ENCODE peak calls at places on chromosomes 3 and 15, in nine cellular contexts. F, P, A, Q, Y, S, G, N and V are unnamed samples.
A peak's percentile ranks its signal among the peaks of the same experiment; 100 is the strongest.

GRCh38 chr3:195137638-195138588 is 133.0 kb downstream of the XXYLT1 start:
- DNase-seq in Y (no peak), G (no peak), Q (no peak), A (no peak), N (no peak), F (no peak), P (no peak), S (no peak), V (no peak)

GRCh38 chr15:49622561-49622960 is 1.7 kb downstream of the DTWD1 start:
- DNase-seq in N (no peak), G (no peak), F (no peak), A (no peak), Y (no peak), S (peak; percentile 45), Q (no peak), P (no peak), V (no peak)

GRCh38 chr3:41352526-41352925 is 153.2 kb downstream of the CTNNB1 start:
- DNase-seq in Y (no peak), F (no peak), Q (no peak), S (no peak), N (no peak), G (no peak), P (no peak), A (no peak), V (no peak)

GRCh38 chr3:175495331-175495730 is 636.2 kb downstream of the NAALADL2 start:
- DNase-seq in P (no peak), Q (no peak), F (no peak), G (no peak), N (no peak), A (no peak), Y (no peak), S (no peak), V (no peak)

GRCh38 chr3:117526485-117527079 is 817.0 kb downstream of the TUSC7 start:
- DNase-seq in N (peak; percentile 60), S (peak; percentile 18), G (no peak), F (no peak), Y (peak; percentile 22), A (no peak), Q (peak; percentile 38), P (no peak), V (no peak)

GRCh38 chr3:169476289-169476688 is 187.2 kb downstream of the MECOM start:
- DNase-seq in Y (no peak), G (no peak), P (no peak), N (no peak), S (no peak), F (no peak), A (no peak), Q (no peak), V (no peak)

GRCh38 chr15:74768099-74768770 is 13.6 kb upstream of the CSK start:
- DNase-seq in N (no peak), F (no peak), A (peak; percentile 45), Q (no peak), Y (no peak), G (peak; percentile 18), S (peak; percentile 53), P (no peak), V (no peak)

GRCh38 chr15:90212221-90213079 is 11.3 kb downstream of the SEMA4B start:
- DNase-seq in A (no peak), N (peak; percentile 27), G (no peak), P (no peak), Q (no peak), S (no peak), F (peak; percentile 91), Y (no peak), V (no peak)

GRCh38 chr15:51051776-51052175 is 42.9 kb downstream of the TNFAIP8L3 start:
- DNase-seq in P (peak; percentile 52), N (no peak), F (no peak), G (peak; percentile 89), Y (no peak), Q (peak; percentile 59), A (no peak), S (no peak), V (no peak)

GRCh38 chr3:54341811-54342210 is 219.5 kb downstream of the CACNA2D3 start:
- DNase-seq in N (no peak), G (no peak), Q (no peak), S (no peak), Y (no peak), A (no peak), F (no peak), P (no peak), V (no peak)

GRCh38 chr3:55634345-55634744 is 147.2 kb upstream of the WNT5A start:
- DNase-seq in A (no peak), S (no peak), Y (no peak), G (no peak), P (no peak), F (no peak), Q (no peak), N (peak; percentile 58), V (no peak)

GRCh38 chr3:74137790-74138189 is 476.7 kb downstream of the CNTN3 start:
- DNase-seq in A (no peak), Q (no peak), N (no peak), G (no peak), S (no peak), F (no peak), P (no peak), Y (no peak), V (no peak)

GRCh38 chr3:118968640-118969039 is 66.0 kb downstream of the IGSF11 start:
- DNase-seq in N (no peak), A (no peak), S (no peak), Y (no peak), G (no peak), Q (no peak), F (no peak), P (no peak), V (no peak)

GRCh38 chr3:125990253-125990970 is 21.4 kb downstream of the ROPN1B start:
- DNase-seq in A (peak; percentile 93), P (peak; percentile 90), N (peak; percentile 95), Y (no peak), G (peak; percentile 97), Q (peak; percentile 92), F (peak; percentile 62), S (peak; percentile 90), V (peak; percentile 90)

GRCh38 chr3:32706348-32707025 is 21.5 kb downstream of the CNOT10 start:
- DNase-seq in S (no peak), A (no peak), F (no peak), G (no peak), Y (no peak), N (no peak), Q (no peak), P (no peak), V (no peak)

GRCh38 chr3:17972889-17973558 is 230.6 kb upstream of the TBC1D5 start:
- DNase-seq in G (no peak), Q (no peak), P (no peak), Y (no peak), N (no peak), A (no peak), F (no peak), S (no peak), V (no peak)

GRCh38 chr3:186742618-186743335 is 25.6 kb downstream of the KNG1 start:
- DNase-seq in P (no peak), F (no peak), N (no peak), G (no peak), Y (no peak), A (no peak), Q (no peak), S (no peak), V (no peak)

GRCh38 chr3:124032881-124033359 is 41.0 kb upstream of the ROPN1 start:
- DNase-seq in F (peak; percentile 8), P (peak; percentile 89), S (peak; percentile 95), A (peak; percentile 93), G (peak; percentile 93), Y (peak; percentile 91), N (peak; percentile 86), Q (peak; percentile 76), V (peak; percentile 91)

GRCh38 chr3:105399611-105400010 is 32.9 kb downstream of the ALCAM start:
- DNase-seq in S (no peak), Q (no peak), P (no peak), F (no peak), A (no peak), Y (no peak), N (no peak), G (no peak), V (no peak)

GRCh38 chr3:107068980-107069379 is 308.3 kb upstream of the CCDC54 start:
- DNase-seq in S (no peak), G (no peak), N (no peak), F (peak; percentile 43), Y (no peak), Q (no peak), A (no peak), P (no peak), V (no peak)

GRCh38 chr15:77632760-77633133 is at the start of gene LINGO1:
- DNase-seq in F (no peak), P (no peak), Y (peak; percentile 71), S (peak; percentile 86), Q (no peak), G (peak; percentile 63), A (no peak), N (no peak), V (no peak)
- H3K27ac ChIP-seq in F (no peak within 1 kb of the TSS), P (peak within 1 kb of the TSS; percentile 48), Y (no peak within 1 kb of the TSS), S (no peak within 1 kb of the TSS), Q (peak within 1 kb of the TSS; percentile 19), G (no peak within 1 kb of the TSS), A (no peak within 1 kb of the TSS), N (no peak within 1 kb of the TSS), V (no peak within 1 kb of the TSS)

GRCh38 chr3:43871627-43872245 is 181.0 kb downstream of the ABHD5 start:
- DNase-seq in Y (no peak), F (no peak), S (no peak), G (no peak), A (no peak), P (no peak), N (no peak), Q (no peak), V (no peak)
- H3K4me1 ChIP-seq in Y (no peaks in the 10 kb centered on the region), F (peaks cover 68% of the 10 kb centered on the region), S (peaks cover 16% of the 10 kb centered on the region), G (no peaks in the 10 kb centered on the region), A (peaks cover 3% of the 10 kb centered on the region), P (no peaks in the 10 kb centered on the region), N (peaks cover 28% of the 10 kb centered on the region), Q (peaks cover 31% of the 10 kb centered on the region), V (no peaks in the 10 kb centered on the region)

DNA sequence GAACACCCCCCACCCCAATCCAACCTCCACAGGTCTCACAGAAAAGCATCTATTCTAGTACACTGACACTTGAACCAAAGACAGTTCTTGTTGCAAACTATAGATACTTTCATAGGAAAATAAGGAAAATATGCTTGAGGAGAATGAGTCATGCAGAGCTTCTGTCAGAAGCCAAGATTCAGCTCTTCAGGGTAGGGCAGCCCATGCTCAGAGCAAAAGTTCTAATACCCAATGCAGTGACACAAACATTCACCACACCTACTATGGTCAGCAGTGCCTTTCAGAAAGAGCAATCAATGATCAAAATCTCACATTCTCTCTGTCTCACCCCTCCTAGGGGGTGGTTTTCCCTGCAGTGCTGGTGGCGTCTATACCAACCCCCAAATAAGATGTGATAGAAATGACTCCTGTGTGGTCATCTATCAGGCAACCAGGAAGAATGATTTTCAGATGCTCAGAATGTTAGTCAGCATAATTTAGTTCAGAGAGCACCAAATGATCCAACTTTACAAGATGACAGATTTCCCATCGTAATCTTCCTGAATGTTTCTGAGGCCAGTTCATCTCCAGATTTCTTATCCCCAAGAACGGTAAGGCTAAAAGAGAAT is 385.3 kb downstream of the NTRK3 start:
- DNase-seq in Y (no peak), G (no peak), F (no peak), Q (no peak), A (no peak), S (no peak), N (no peak), P (no peak), V (no peak)
- H3K27ac ChIP-seq in Y (no peak overlapping the region), G (no peak overlapping the region), F (no peak overlapping the region), Q (no peak overlapping the region), A (no peak overlapping the region), S (no peak overlapping the region), N (no peak overlapping the region), P (no peak overlapping the region), V (no peak overlapping the region)

GRCh38 chr3:149243540-149243939 is 21.9 kb upstream of the CP start:
- DNase-seq in Q (no peak), N (no peak), F (no peak), P (no peak), G (no peak), Y (no peak), A (no peak), S (no peak), V (peak; percentile 62)
- H3K4me1 ChIP-seq in Q (peaks cover 25% of the 10 kb centered on the region), N (peaks cover 1% of the 10 kb centered on the region), F (no peaks in the 10 kb centered on the region), P (peaks cover 26% of the 10 kb centered on the region), G (no peaks in the 10 kb centered on the region), Y (peaks cover 14% of the 10 kb centered on the region), A (peaks cover 31% of the 10 kb centered on the region), S (peaks cover 11% of the 10 kb centered on the region), V (peaks cover 27% of the 10 kb centered on the region)